ENCODE peak calls at places on chromosomes 13 and 19, in five cellular contexts. B is cardiac fibroblast, T is foreskin fibroblast, Z is left lung, G is pancreas. Q is an unnamed sample.

GRCh38 chr13:114152831-114153371 is 20.5 kb upstream of the RASA3 start:
- DNase-seq in B (no peak), T (peak; percentile 84), Z (no peak), G (peak; percentile 29), Q (no peak)

GRCh38 chr19:52248256-52248655 is 21.1 kb upstream of the ZNF766 start:
- DNase-seq in B (peak; percentile 69), T (peak; percentile 64), Z (no peak), G (no peak), Q (peak; percentile 42)

GRCh38 chr19:13902993-13903555 is 2.8 kb downstream of the BRME1 start:
- DNase-seq in B (peak; percentile 30), T (peak; percentile 18), Z (no peak), G (no peak), Q (peak; percentile 26)

GRCh38 chr19:7907544-7907943 is 3.9 kb downstream of the MAP2K7 start:
- DNase-seq in B (no peak), T (no peak), Z (no peak), G (no peak), Q (no peak)

GRCh38 chr13:99971576-99972189 is at the start of gene ZIC5:
- DNase-seq in B (no peak), T (no peak), Z (no peak), G (peak; percentile 69), Q (no peak)

GRCh38 chr13:30985637-30986205 is 53.3 kb downstream of the TEX26 start:
- DNase-seq in B (peak; percentile 30), T (peak; percentile 78), Z (no peak), G (no peak), Q (no peak)

GRCh38 chr19:1261512-1261862 is 7.6 kb upstream of the CIRBP start:
- DNase-seq in B (no peak), T (peak; percentile 44), Z (no peak), G (no peak), Q (no peak)

GRCh38 chr19:32809254-32809653 is 60.3 kb downstream of the SLC7A9 start:
- DNase-seq in B (no peak), T (no peak), Z (no peak), G (no peak), Q (no peak)

GRCh38 chr13:63436288-63436687 is 2020.6 kb upstream of the PCDH20 start:
- DNase-seq in B (no peak), T (no peak), Z (no peak), G (no peak), Q (no peak)

GRCh38 chr19:3304871-3305423 is 61.4 kb upstream of the NFIC start:
- DNase-seq in B (peak; percentile 76), T (peak; percentile 79), Z (peak; percentile 62), G (no peak), Q (peak; percentile 68)

GRCh38 chr13:89520468-89520867 is 1827.0 kb upstream of the MIR17HG start:
- DNase-seq in B (no peak), T (no peak), Z (no peak), G (no peak), Q (no peak)

GRCh38 chr13:109146393-109146792 is 517.0 kb downstream of the MYO16 start:
- DNase-seq in B (no peak), T (no peak), Z (no peak), G (no peak), Q (no peak)

GRCh38 chr19:48102870-48103751 is 7.5 kb downstream of the PLA2G4C start:
- DNase-seq in B (peak; percentile 74), T (peak; percentile 61), Z (no peak), G (no peak), Q (peak; percentile 61)

GRCh38 chr13:99829156-99829555 is 142.4 kb downstream of the ZIC5 start:
- DNase-seq in B (no peak), T (no peak), Z (no peak), G (no peak), Q (no peak)

GRCh38 chr13:113802090-113802531 is 43.1 kb downstream of the TMEM255B start:
- DNase-seq in B (peak; percentile 67), T (peak; percentile 94), Z (peak; percentile 48), G (peak; percentile 53), Q (no peak)

GRCh38 chr19:45446944-45447343 is 20.9 kb upstream of the FOSB start:
- DNase-seq in B (no peak), T (peak; percentile 71), Z (no peak), G (no peak), Q (no peak)

GRCh38 chr13:93079294-93079693 is 147.3 kb upstream of the GPC6 start:
- DNase-seq in B (peak; percentile 43), T (peak; percentile 42), Z (no peak), G (no peak), Q (no peak)

GRCh38 chr13:38662362-38662761 is 24.5 kb upstream of the FREM2 start:
- DNase-seq in B (peak; percentile 59), T (peak; percentile 12), Z (no peak), G (no peak), Q (no peak)

GRCh38 chr19:10694706-10695105 is 6.5 kb upstream of the QTRT1 start:
- DNase-seq in B (no peak), T (no peak), Z (no peak), G (no peak), Q (no peak)

GRCh38 chr13:51432576-51432975 is 20.3 kb downstream of the INTS6 start:
- DNase-seq in B (no peak), T (no peak), Z (no peak), G (no peak), Q (no peak)
- TF ChIP-seq CTCF in B (no peak), T (no peak), Z (no peak), G (no peak), Q (no peak)

DNA sequence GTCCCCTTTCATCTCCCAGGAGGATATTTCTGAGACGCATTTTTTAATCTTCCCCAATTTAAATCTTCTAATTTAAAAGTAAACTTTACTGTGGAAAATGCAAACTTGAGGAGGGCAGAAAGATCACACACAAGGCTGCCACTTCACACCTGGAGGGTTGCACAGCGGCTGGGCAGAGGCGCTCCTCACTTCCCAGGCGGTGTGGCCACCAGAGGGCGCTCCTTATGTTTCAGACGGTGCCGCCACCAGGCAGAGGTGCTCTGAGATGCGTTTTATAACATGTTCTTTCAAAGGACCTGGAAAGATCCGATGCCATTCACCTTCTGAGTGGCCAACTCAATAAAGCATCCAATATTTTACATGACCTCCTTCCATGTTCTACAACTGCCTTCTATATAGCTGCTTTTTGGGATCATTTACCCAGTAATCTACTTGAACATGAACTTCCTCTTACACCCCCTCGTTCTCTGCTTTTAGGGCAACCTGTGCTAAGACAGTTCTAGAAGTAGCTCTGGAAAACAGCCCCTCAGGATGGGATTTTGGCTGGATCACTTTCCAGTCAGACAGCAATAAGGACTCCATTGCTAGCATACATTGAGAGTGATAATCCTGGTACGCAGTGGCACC is 14.8 kb upstream of the MTUS2 start:
- DNase-seq in B (peak; percentile 44), T (peak; percentile 24), Z (no peak), G (no peak), Q (no peak)
- TF ChIP-seq CTCF in B (peak; percentile 55), T (peak; percentile 25), Z (peak; percentile 12), G (no peak), Q (no peak)

DNA sequence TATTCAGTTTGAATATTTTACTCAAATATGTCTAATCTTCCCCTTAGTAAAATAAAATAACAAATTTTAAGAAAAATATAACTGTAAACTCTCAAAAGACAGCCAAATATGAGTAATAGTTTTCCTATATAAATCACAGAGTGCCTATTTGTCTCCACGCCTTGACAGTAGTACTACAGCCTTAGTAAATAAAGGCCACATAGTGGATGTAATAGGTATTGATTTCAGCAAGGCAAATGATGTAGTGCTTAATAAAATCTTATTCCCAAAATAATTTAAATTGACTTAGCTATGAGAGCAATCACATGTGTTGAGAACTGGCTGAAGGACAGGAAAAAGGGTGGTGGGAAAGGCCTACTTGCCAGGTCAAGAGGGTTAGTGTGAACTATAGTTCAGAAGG is 747.2 kb downstream of the OLFM4 start:
- DNase-seq in B (no peak), T (no peak), Z (no peak), G (no peak), Q (no peak)
- TF ChIP-seq CTCF in B (no peak), T (no peak), Z (no peak), G (no peak), Q (no peak)

GRCh38 chr19:6276447-6276846 is 3.3 kb downstream of the MLLT1 start:
- DNase-seq in B (peak; percentile 77), T (peak; percentile 94), Z (no peak), G (no peak), Q (no peak)

GRCh38 chr19:6278740-6279619 is 795 bp downstream of the MLLT1 start:
- DNase-seq in B (no peak), T (peak; percentile 24), Z (no peak), G (no peak), Q (no peak)

GRCh38 chr19:6279620-6279930 is 200 bp downstream of the MLLT1 start:
- DNase-seq in B (no peak), T (no peak), Z (no peak), G (no peak), Q (no peak)

GRCh38 chr19:6278051-6278450 is 1.7 kb downstream of the MLLT1 start:
- DNase-seq in B (no peak), T (no peak), Z (no peak), G (no peak), Q (no peak)

DNA sequence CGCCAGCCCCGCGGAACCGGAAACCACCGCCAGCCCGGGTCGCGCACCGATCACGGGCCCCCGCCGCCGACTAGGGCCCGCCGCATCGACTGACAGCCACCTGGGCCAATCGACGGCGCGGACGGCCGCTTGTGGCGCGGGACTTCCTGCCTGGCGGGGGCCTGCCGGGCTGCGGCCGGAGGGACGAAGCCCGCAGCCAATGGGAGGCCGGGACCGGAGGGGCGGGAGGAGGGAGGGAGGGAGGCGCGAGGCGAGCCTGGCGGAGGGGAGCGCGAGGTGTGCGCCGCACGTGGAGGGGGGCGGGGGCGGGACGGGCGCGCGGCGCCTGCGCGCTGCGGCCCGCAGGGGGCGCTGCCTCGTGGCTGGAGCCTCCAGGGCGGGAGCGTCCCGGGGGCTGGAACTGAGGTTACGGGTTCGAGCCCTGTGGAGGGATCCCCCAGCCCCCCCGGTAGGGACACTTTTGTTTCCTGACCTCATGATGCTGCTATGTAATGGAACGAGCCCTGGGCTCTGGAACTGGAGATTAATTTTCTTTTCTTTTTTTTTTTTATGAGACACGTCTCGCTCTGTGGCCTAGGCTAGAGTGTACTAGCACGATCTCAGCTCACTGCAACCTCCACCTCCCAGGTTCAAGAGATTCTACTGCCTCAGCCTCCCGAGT is at the start of gene MLLT1:
- DNase-seq in B (peak; percentile 96), T (peak; percentile 100), Z (peak; percentile 97), G (peak; percentile 99), Q (peak; percentile 97)
- TF ChIP-seq CTCF in B (peak; percentile 36), T (peak; percentile 42), Z (peak; percentile 65), G (peak; percentile 78), Q (peak; percentile 80)

GRCh38 chr13:94544922-94545321 is 51.0 kb downstream of the TGDS start:
- DNase-seq in B (no peak), T (no peak), Z (no peak), G (no peak), Q (no peak)
- TF ChIP-seq CTCF in B (no peak), T (no peak), Z (no peak), G (no peak), Q (no peak)

DNA sequence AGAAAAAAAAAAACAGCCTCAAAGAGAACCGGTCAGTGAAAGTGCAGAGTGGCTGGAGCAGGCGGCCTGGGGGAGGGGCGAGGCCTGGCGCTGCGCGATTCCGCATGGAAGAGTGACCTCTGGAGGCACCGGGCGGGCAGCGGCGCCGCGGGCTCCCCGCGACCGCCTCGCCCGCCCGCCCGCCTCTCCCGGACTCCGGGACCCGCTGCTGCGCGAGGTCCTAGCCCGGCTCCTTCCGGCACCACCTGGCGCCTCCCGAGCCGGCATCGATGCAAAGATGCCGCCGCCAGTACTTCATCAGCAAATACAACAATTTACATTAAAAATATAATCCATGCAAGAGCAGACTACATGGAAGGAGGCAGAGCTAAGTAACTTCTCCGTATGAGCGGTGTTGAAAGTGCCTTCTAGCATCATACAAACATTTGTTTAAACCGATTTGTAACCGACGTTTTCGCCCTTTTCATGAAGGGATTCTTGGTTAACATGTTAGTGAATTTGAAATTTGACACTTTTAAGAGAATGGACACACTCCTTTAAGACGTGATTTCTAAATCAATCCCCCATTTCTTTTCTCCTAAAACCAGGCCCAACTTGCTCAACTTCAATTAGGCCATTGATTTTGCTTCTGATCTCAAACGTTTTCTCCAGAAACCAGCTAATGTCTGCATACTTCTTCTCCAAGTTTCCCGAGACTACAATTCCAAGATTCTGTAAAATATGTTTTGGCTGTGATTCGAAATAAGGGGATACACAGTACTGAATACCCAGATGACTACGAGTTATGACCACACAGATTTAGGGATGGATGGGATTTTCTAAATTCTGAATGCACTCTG is 2.1 kb downstream of the EFNB2 start:
- DNase-seq in B (peak; percentile 83), T (peak; percentile 96), Z (peak; percentile 84), G (peak; percentile 89), Q (peak; percentile 87)
- TF ChIP-seq CTCF in B (peak; percentile 31), T (peak; percentile 34), Z (peak; percentile 52), G (peak; percentile 60), Q (peak; percentile 58)